ENCODE peak calls at places on chromosomes 3 and 15, in nine cellular contexts. One of them, this sample, is unnamed.

GRCh38 chr3:150737874-150738679 is 24.9 kb downstream of the SIAH2 start:
- DNase-seq in sigmoid colon: no peak
- DNase-seq in suprapubic skin: no peak
- DNase-seq in esophagus muscularis mucosa: peak; percentile 70
- DNase-seq in prostate gland: no peak
- DNase-seq in stomach: peak; percentile 44
- DNase-seq in K562: peak; percentile 88
- DNase-seq in HCT116: peak; percentile 42
- DNase-seq in endothelial cell of umbilical vein: no peak
- DNase-seq in this sample: no peak

GRCh38 chr3:177770821-177771220 is 573.5 kb upstream of the TBL1XR1 start:
- DNase-seq in HCT116: no peak
- DNase-seq in endothelial cell of umbilical vein: no peak
- DNase-seq in suprapubic skin: no peak
- DNase-seq in stomach: no peak
- DNase-seq in prostate gland: no peak
- DNase-seq in sigmoid colon: no peak
- DNase-seq in esophagus muscularis mucosa: no peak
- DNase-seq in K562: no peak
- DNase-seq in this sample: no peak

GRCh38 chr3:41117398-41117870 is 81.9 kb upstream of the CTNNB1 start:
- DNase-seq in esophagus muscularis mucosa: peak; percentile 95
- DNase-seq in K562: peak; percentile 86
- DNase-seq in endothelial cell of umbilical vein: peak; percentile 89
- DNase-seq in stomach: peak; percentile 86
- DNase-seq in prostate gland: peak; percentile 35
- DNase-seq in HCT116: peak; percentile 86
- DNase-seq in suprapubic skin: peak; percentile 90
- DNase-seq in sigmoid colon: peak; percentile 90
- DNase-seq in this sample: peak; percentile 91

GRCh38 chr15:93036922-93037321 is 52.1 kb downstream of the RGMA start:
- DNase-seq in suprapubic skin: no peak
- DNase-seq in sigmoid colon: peak; percentile 59
- DNase-seq in prostate gland: no peak
- DNase-seq in stomach: no peak
- DNase-seq in K562: no peak
- DNase-seq in endothelial cell of umbilical vein: no peak
- DNase-seq in HCT116: no peak
- DNase-seq in esophagus muscularis mucosa: no peak
- DNase-seq in this sample: no peak

GRCh38 chr3:174524203-174524602 is 334.9 kb upstream of the NAALADL2 start:
- DNase-seq in prostate gland: no peak
- DNase-seq in K562: no peak
- DNase-seq in endothelial cell of umbilical vein: no peak
- DNase-seq in HCT116: no peak
- DNase-seq in stomach: no peak
- DNase-seq in sigmoid colon: no peak
- DNase-seq in suprapubic skin: no peak
- DNase-seq in esophagus muscularis mucosa: no peak
- DNase-seq in this sample: no peak

GRCh38 chr15:67116742-67117141 is 51.3 kb downstream of the SMAD3 start:
- DNase-seq in suprapubic skin: no peak
- DNase-seq in stomach: no peak
- DNase-seq in esophagus muscularis mucosa: no peak
- DNase-seq in prostate gland: no peak
- DNase-seq in endothelial cell of umbilical vein: peak; percentile 76
- DNase-seq in sigmoid colon: no peak
- DNase-seq in HCT116: no peak
- DNase-seq in K562: no peak
- DNase-seq in this sample: no peak

GRCh38 chr3:127068871-127069270 is 86.0 kb downstream of the PLXNA1 start:
- DNase-seq in stomach: no peak
- DNase-seq in K562: no peak
- DNase-seq in esophagus muscularis mucosa: no peak
- DNase-seq in suprapubic skin: no peak
- DNase-seq in HCT116: no peak
- DNase-seq in sigmoid colon: peak; percentile 53
- DNase-seq in prostate gland: no peak
- DNase-seq in endothelial cell of umbilical vein: no peak
- DNase-seq in this sample: no peak

GRCh38 chr3:89280822-89281365 is 173.5 kb downstream of the EPHA3 start:
- DNase-seq in K562: no peak
- DNase-seq in sigmoid colon: no peak
- DNase-seq in stomach: no peak
- DNase-seq in HCT116: no peak
- DNase-seq in suprapubic skin: no peak
- DNase-seq in endothelial cell of umbilical vein: no peak
- DNase-seq in prostate gland: no peak
- DNase-seq in esophagus muscularis mucosa: no peak
- DNase-seq in this sample: no peak

GRCh38 chr15:92463826-92464225 is 70.1 kb downstream of the ST8SIA2 start:
- DNase-seq in sigmoid colon: no peak
- DNase-seq in K562: no peak
- DNase-seq in stomach: no peak
- DNase-seq in esophagus muscularis mucosa: no peak
- DNase-seq in prostate gland: no peak
- DNase-seq in suprapubic skin: no peak
- DNase-seq in endothelial cell of umbilical vein: no peak
- DNase-seq in HCT116: no peak
- DNase-seq in this sample: no peak

GRCh38 chr3:62677926-62678325 is 197.3 kb downstream of the CADPS start:
- DNase-seq in suprapubic skin: no peak
- DNase-seq in esophagus muscularis mucosa: no peak
- DNase-seq in prostate gland: no peak
- DNase-seq in K562: no peak
- DNase-seq in HCT116: no peak
- DNase-seq in endothelial cell of umbilical vein: no peak
- DNase-seq in stomach: no peak
- DNase-seq in sigmoid colon: no peak
- DNase-seq in this sample: no peak

GRCh38 chr3:5098346-5098745 is 23.7 kb upstream of the ARL8B start:
- DNase-seq in suprapubic skin: no peak
- DNase-seq in K562: no peak
- DNase-seq in sigmoid colon: peak; percentile 3
- DNase-seq in endothelial cell of umbilical vein: no peak
- DNase-seq in stomach: no peak
- DNase-seq in esophagus muscularis mucosa: no peak
- DNase-seq in HCT116: no peak
- DNase-seq in prostate gland: no peak
- DNase-seq in this sample: no peak

GRCh38 chr3:169299129-169299528 is 364.4 kb downstream of the MECOM start:
- DNase-seq in sigmoid colon: no peak
- DNase-seq in esophagus muscularis mucosa: no peak
- DNase-seq in suprapubic skin: no peak
- DNase-seq in K562: no peak
- DNase-seq in endothelial cell of umbilical vein: no peak
- DNase-seq in prostate gland: no peak
- DNase-seq in stomach: no peak
- DNase-seq in HCT116: no peak
- DNase-seq in this sample: no peak

GRCh38 chr3:117358717-117359314 is 649.2 kb downstream of the TUSC7 start:
- DNase-seq in prostate gland: no peak
- DNase-seq in suprapubic skin: no peak
- DNase-seq in K562: no peak
- DNase-seq in endothelial cell of umbilical vein: no peak
- DNase-seq in sigmoid colon: no peak
- DNase-seq in HCT116: no peak
- DNase-seq in stomach: no peak
- DNase-seq in esophagus muscularis mucosa: no peak
- DNase-seq in this sample: peak; percentile 8

GRCh38 chr3:58783845-58784244 is 117.3 kb upstream of the FAM3D start:
- DNase-seq in endothelial cell of umbilical vein: no peak
- DNase-seq in sigmoid colon: no peak
- DNase-seq in stomach: no peak
- DNase-seq in HCT116: no peak
- DNase-seq in K562: no peak
- DNase-seq in prostate gland: no peak
- DNase-seq in esophagus muscularis mucosa: no peak
- DNase-seq in suprapubic skin: no peak
- DNase-seq in this sample: no peak
- TF ChIP-seq CTCF in endothelial cell of umbilical vein: no peak
- TF ChIP-seq CTCF in sigmoid colon: no peak
- TF ChIP-seq CTCF in stomach: no peak
- TF ChIP-seq CTCF in HCT116: no peak
- TF ChIP-seq CTCF in K562: peak; percentile 22
- TF ChIP-seq CTCF in prostate gland: no peak
- TF ChIP-seq CTCF in esophagus muscularis mucosa: no peak
- TF ChIP-seq CTCF in suprapubic skin: no peak
- TF ChIP-seq CTCF in this sample: no peak

GRCh38 chr3:141397996-141398395 is 29.7 kb downstream of the ZBTB38 start:
- DNase-seq in stomach: no peak
- DNase-seq in K562: no peak
- DNase-seq in endothelial cell of umbilical vein: no peak
- DNase-seq in suprapubic skin: no peak
- DNase-seq in sigmoid colon: no peak
- DNase-seq in HCT116: no peak
- DNase-seq in esophagus muscularis mucosa: no peak
- DNase-seq in prostate gland: no peak
- DNase-seq in this sample: no peak

GRCh38 chr3:141401584-141402475 is 33.5 kb downstream of the ZBTB38 start:
- DNase-seq in stomach: peak; percentile 53
- DNase-seq in sigmoid colon: no peak
- DNase-seq in K562: no peak
- DNase-seq in prostate gland: no peak
- DNase-seq in HCT116: no peak
- DNase-seq in suprapubic skin: no peak
- DNase-seq in endothelial cell of umbilical vein: no peak
- DNase-seq in esophagus muscularis mucosa: no peak
- DNase-seq in this sample: peak; percentile 48

GRCh38 chr3:141401095-141401494 is 32.8 kb downstream of the ZBTB38 start:
- DNase-seq in suprapubic skin: no peak
- DNase-seq in stomach: no peak
- DNase-seq in sigmoid colon: no peak
- DNase-seq in K562: no peak
- DNase-seq in endothelial cell of umbilical vein: no peak
- DNase-seq in HCT116: no peak
- DNase-seq in esophagus muscularis mucosa: no peak
- DNase-seq in prostate gland: no peak
- DNase-seq in this sample: no peak

GRCh38 chr3:141399200-141399599 is 30.9 kb downstream of the ZBTB38 start:
- DNase-seq in K562: no peak
- DNase-seq in suprapubic skin: no peak
- DNase-seq in esophagus muscularis mucosa: no peak
- DNase-seq in HCT116: no peak
- DNase-seq in sigmoid colon: no peak
- DNase-seq in endothelial cell of umbilical vein: no peak
- DNase-seq in stomach: no peak
- DNase-seq in prostate gland: no peak
- DNase-seq in this sample: no peak

GRCh38 chr3:141399979-141400971 is 32.0 kb downstream of the ZBTB38 start:
- DNase-seq in endothelial cell of umbilical vein: no peak
- DNase-seq in esophagus muscularis mucosa: no peak
- DNase-seq in prostate gland: no peak
- DNase-seq in K562: no peak
- DNase-seq in sigmoid colon: no peak
- DNase-seq in HCT116: no peak
- DNase-seq in stomach: no peak
- DNase-seq in suprapubic skin: no peak
- DNase-seq in this sample: no peak
- TF ChIP-seq POLR2AphosphoS5 in endothelial cell of umbilical vein: no peak
- TF ChIP-seq POLR2AphosphoS5 in esophagus muscularis mucosa: no peak
- TF ChIP-seq POLR2AphosphoS5 in prostate gland: no peak
- TF ChIP-seq POLR2AphosphoS5 in K562: no peak
- TF ChIP-seq POLR2AphosphoS5 in sigmoid colon: no peak
- TF ChIP-seq POLR2AphosphoS5 in HCT116: no peak
- TF ChIP-seq POLR2AphosphoS5 in stomach: no peak
- TF ChIP-seq POLR2AphosphoS5 in suprapubic skin: no peak
- TF ChIP-seq POLR2AphosphoS5 in this sample: no peak

GRCh38 chr3:125054436-125055164 is 1.2 kb downstream of the HEG1 start:
- DNase-seq in sigmoid colon: no peak
- DNase-seq in suprapubic skin: no peak
- DNase-seq in HCT116: no peak
- DNase-seq in K562: no peak
- DNase-seq in prostate gland: no peak
- DNase-seq in stomach: no peak
- DNase-seq in endothelial cell of umbilical vein: peak; percentile 80
- DNase-seq in esophagus muscularis mucosa: no peak
- DNase-seq in this sample: no peak
- TF ChIP-seq POLR2A in sigmoid colon: peak; percentile 33
- TF ChIP-seq POLR2A in suprapubic skin: no peak
- TF ChIP-seq POLR2A in HCT116: no peak
- TF ChIP-seq POLR2A in K562: no peak
- TF ChIP-seq POLR2A in prostate gland: peak; percentile 18
- TF ChIP-seq POLR2A in stomach: no peak
- TF ChIP-seq POLR2A in endothelial cell of umbilical vein: no peak
- TF ChIP-seq POLR2A in esophagus muscularis mucosa: peak; percentile 19
- TF ChIP-seq POLR2A in this sample: no peak

GRCh38 chr15:75313116-75313845 is 22.6 kb upstream of the COMMD4 start:
- DNase-seq in endothelial cell of umbilical vein: no peak
- DNase-seq in sigmoid colon: peak; percentile 30
- DNase-seq in prostate gland: no peak
- DNase-seq in suprapubic skin: no peak
- DNase-seq in K562: no peak
- DNase-seq in stomach: no peak
- DNase-seq in HCT116: no peak
- DNase-seq in esophagus muscularis mucosa: no peak
- DNase-seq in this sample: no peak

GRCh38 chr15:75309711-75310110 is 26.2 kb upstream of the COMMD4 start:
- DNase-seq in endothelial cell of umbilical vein: no peak
- DNase-seq in HCT116: no peak
- DNase-seq in prostate gland: no peak
- DNase-seq in esophagus muscularis mucosa: no peak
- DNase-seq in stomach: no peak
- DNase-seq in sigmoid colon: no peak
- DNase-seq in suprapubic skin: no peak
- DNase-seq in K562: no peak
- DNase-seq in this sample: no peak

GRCh38 chr15:75302318-75302717 is 19.7 kb downstream of the GOLGA6D start:
- DNase-seq in sigmoid colon: peak; percentile 41
- DNase-seq in stomach: no peak
- DNase-seq in esophagus muscularis mucosa: no peak
- DNase-seq in suprapubic skin: no peak
- DNase-seq in prostate gland: no peak
- DNase-seq in HCT116: no peak
- DNase-seq in K562: no peak
- DNase-seq in endothelial cell of umbilical vein: no peak
- DNase-seq in this sample: no peak

GRCh38 chr15:75306188-75306587 is 23.6 kb downstream of the GOLGA6D start:
- DNase-seq in suprapubic skin: no peak
- DNase-seq in endothelial cell of umbilical vein: no peak
- DNase-seq in esophagus muscularis mucosa: no peak
- DNase-seq in prostate gland: no peak
- DNase-seq in HCT116: no peak
- DNase-seq in stomach: no peak
- DNase-seq in K562: no peak
- DNase-seq in sigmoid colon: no peak
- DNase-seq in this sample: no peak

DNA sequence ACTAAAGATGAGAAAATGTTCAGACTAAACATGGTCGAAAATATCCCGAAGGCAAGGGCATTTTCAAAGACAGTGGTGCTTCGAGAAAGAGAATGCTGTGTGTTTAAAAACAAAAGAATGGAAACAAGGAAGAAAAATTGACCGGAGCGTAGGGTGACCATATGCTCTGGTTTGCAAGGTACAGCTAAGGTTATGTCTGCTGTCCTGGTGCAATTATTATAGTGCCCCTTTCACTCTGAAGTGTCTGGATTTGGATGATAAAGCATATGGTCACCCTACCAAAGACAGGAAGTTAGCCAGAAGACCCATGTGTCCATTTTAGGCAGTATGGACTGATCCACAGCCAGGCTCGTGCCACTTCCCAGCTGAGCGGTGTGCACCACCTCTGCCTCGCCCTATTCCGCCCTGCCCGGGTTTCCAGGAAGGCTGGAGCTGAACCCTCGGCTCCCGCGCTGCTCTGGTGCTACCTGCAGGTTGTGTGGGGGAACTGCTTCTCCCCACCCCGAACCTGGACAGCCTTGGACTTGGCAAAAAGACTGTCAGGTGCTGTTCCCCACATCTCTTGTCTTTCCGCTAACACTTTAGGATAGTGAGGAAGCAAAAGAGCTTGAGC is 25.2 kb downstream of the GOLGA6D start:
- DNase-seq in sigmoid colon: peak; percentile 64
- DNase-seq in stomach: peak; percentile 69
- DNase-seq in endothelial cell of umbilical vein: peak; percentile 12
- DNase-seq in suprapubic skin: no peak
- DNase-seq in prostate gland: no peak
- DNase-seq in esophagus muscularis mucosa: no peak
- DNase-seq in HCT116: peak; percentile 62
- DNase-seq in K562: peak; percentile 74
- DNase-seq in this sample: no peak
- TF ChIP-seq CTCF in sigmoid colon: no peak
- TF ChIP-seq CTCF in stomach: peak; percentile 19
- TF ChIP-seq CTCF in endothelial cell of umbilical vein: peak; percentile 55
- TF ChIP-seq CTCF in suprapubic skin: peak; percentile 28
- TF ChIP-seq CTCF in prostate gland: no peak
- TF ChIP-seq CTCF in esophagus muscularis mucosa: no peak
- TF ChIP-seq CTCF in HCT116: peak; percentile 78
- TF ChIP-seq CTCF in K562: peak; percentile 78
- TF ChIP-seq CTCF in this sample: peak; percentile 48

This sample was measured in upper lobe of left lung.